ENCODE peak calls at places on chromosome X, in five cellular contexts. E is cardiac fibroblast, Y is fibroblast of lung, T is body of pancreas, Z is aorta. S is an unnamed sample.

GRCh38 chrX:29690061-29690460 is 525.3 kb upstream of the MAGEB2 start:
- DNase-seq in E (peak), Y (peak), Z (no peak), T (no peak), S (no peak)

GRCh38 chrX:2665387-2666304 is 25.4 kb upstream of the CD99 start:
- DNase-seq in T (no peak), Z (no peak), Y (no peak), E (no peak), S (no peak)

GRCh38 chrX:152038798-152039197 is 64.3 kb upstream of the GABRE start:
- DNase-seq in Z (no peak), T (no peak), Y (no peak), E (no peak), S (no peak)

GRCh38 chrX:143854006-143854405 is 29.9 kb upstream of the UBE2NL start:
- DNase-seq in Z (no peak), E (peak), Y (peak), T (no peak), S (no peak)

GRCh38 chrX:19616959-19617358 is 101.7 kb upstream of the MAP3K15 start:
- DNase-seq in Z (no peak), T (no peak), E (peak), Y (no peak), S (no peak)

GRCh38 chrX:106726485-106727437 is at the start of gene RNF128:
- DNase-seq in Z (peak), E (peak), Y (peak), T (peak), S (peak)

GRCh38 chrX:69564665-69565064 is 51.2 kb upstream of the EDA start:
- DNase-seq in Z (no peak), T (no peak), Y (no peak), E (no peak), S (no peak)

GRCh38 chrX:121161501-121161933 is 114.1 kb downstream of the GLUD2 start:
- DNase-seq in E (no peak), Y (no peak), T (no peak), Z (no peak), S (no peak)

GRCh38 chrX:39928704-39929439 is 168.9 kb downstream of the BCOR start:
- DNase-seq in Z (no peak), T (no peak), Y (no peak), E (no peak), S (no peak)

GRCh38 chrX:29662759-29663503 is 552.4 kb upstream of the MAGEB2 start:
- DNase-seq in Z (no peak), E (peak), T (no peak), Y (peak), S (peak)

GRCh38 chrX:51759055-51759454 is 15.8 kb downstream of the GSPT2 start:
- DNase-seq in Y (no peak), Z (no peak), T (no peak), E (no peak), S (no peak)

GRCh38 chrX:143500751-143501150 is 16.5 kb downstream of the SPANXN3 start:
- DNase-seq in Z (no peak), T (no peak), Y (no peak), E (no peak), S (no peak)

GRCh38 chrX:50747471-50747900 is 66.5 kb downstream of the SHROOM4 start:
- DNase-seq in Y (peak), T (no peak), E (peak), Z (no peak), S (peak)

GRCh38 chrX:5708209-5708608 is 520.5 kb downstream of the NLGN4X start:
- DNase-seq in T (no peak), Y (no peak), E (no peak), Z (no peak), S (no peak)

GRCh38 chrX:68146054-68146453 is 287.2 kb downstream of the OPHN1 start:
- DNase-seq in Y (peak), Z (no peak), E (peak), T (no peak), S (peak)

DNA sequence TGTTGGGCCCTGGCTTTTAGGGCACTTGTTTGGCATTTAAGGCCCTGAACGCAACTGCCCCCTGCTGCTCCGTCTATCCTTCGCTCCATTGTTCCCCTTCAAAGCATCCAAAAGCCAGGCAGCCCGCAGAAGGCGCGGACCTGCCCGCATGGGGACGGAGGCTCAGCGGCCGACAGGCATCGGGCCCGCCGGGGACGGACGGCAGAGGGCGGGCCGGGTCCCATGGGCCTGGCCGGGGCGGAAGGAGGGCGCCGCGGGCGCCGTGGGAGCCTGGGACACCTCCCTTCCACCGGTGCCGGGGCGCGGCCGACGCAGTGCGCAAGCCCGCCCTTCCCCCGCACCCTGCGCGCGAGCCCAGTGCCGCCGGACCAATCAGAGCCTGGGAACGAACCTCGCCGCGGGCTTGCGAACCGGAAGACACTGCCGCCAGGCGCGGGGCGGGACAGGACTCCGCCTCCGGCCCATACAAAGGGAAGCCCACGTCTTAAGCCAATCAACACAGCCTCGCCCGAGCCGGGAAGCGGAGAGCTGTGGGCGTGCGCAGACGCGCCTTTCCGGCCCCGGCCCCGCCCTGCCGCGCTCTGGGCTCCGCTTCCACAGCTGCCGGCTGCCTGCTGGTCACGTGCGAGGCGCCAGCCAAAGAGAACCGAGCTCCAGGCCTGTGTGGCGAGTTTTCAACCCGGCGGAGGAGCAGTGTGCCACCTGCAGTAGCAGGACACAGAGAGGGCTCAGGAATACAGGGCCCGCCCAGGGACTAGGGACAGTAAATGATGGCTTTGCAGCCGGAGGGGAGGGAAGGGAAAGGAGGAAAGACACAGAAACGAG is 2.1 kb upstream of the ARHGAP4 start:
- DNase-seq in Z (peak), T (peak), Y (peak), E (peak), S (peak)
- H3K4me3 ChIP-seq in Z (peak), T (peak), Y (peak), E (peak), S (peak)

DNA sequence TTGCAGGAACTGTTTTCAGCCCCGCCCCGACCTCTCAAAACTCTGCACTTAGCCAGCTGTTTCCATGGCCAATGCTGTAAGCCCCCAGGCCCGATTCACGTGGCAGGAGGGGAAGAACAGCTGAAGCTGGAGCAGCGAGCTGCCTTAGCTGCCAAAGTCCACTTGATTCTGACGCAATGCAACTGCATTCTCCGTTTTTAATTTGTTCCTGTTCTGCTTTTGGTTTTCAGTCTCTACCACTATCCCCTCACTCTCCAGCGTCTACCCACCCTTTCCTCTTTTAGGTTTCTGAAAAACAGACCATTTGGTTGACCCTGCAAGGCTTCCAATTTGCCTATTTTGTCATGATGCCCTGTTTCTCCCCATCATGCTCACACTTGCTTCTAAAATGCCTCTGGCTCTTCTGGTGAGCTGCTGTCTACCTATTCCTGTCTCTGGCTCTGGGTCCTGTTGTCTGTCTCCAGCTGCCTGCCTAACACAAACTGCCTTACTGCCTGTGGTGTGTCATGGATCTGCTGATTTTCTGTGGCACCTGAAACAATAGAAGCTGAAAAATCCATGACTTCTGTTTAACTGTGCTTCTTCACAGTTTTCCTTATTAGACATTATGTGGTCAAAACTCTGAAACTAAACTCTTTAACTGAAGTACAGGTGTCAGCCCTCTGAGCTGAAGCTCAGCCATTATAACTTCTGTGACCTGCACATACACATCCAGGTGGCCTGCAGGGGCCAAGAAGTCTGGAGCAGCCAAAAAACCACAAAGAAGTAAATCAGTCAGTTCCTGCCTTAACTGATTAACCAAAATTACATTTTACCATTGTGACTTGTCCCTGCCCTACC is 160.5 kb upstream of the AGTR2 start:
- DNase-seq in Z (no peak), Y (no peak), T (peak), E (no peak), S (peak)
- H3K4me3 ChIP-seq in Z (no peak), Y (no peak), T (no peak), E (no peak), S (no peak)

GRCh38 chrX:14497184-14497666 is 32.1 kb upstream of the GLRA2 start:
- DNase-seq in T (no peak), Z (no peak), Y (peak), E (peak), S (no peak)
- H3K4me3 ChIP-seq in T (no peak), Z (peak), Y (peak), E (no peak), S (no peak)

GRCh38 chrX:13836575-13836974 is 19.7 kb upstream of the GPM6B start:
- DNase-seq in Z (no peak), Y (peak), T (no peak), E (no peak), S (no peak)

GRCh38 chrX:13834316-13834715 is 17.4 kb upstream of the GPM6B start:
- DNase-seq in T (no peak), E (no peak), Y (no peak), Z (no peak), S (no peak)

GRCh38 chrX:13840121-13840520 is 23.2 kb upstream of the GPM6B start:
- DNase-seq in Z (no peak), Y (no peak), T (no peak), E (no peak), S (no peak)

GRCh38 chrX:13835825-13836224 is 18.9 kb upstream of the GPM6B start:
- DNase-seq in E (no peak), T (no peak), Y (no peak), Z (no peak), S (no peak)

GRCh38 chrX:13837290-13837745 is 20.4 kb upstream of the GPM6B start:
- DNase-seq in Y (peak), Z (no peak), T (no peak), E (no peak), S (no peak)
- H3K4me3 ChIP-seq in Y (no peak), Z (no peak), T (no peak), E (no peak), S (no peak)

DNA sequence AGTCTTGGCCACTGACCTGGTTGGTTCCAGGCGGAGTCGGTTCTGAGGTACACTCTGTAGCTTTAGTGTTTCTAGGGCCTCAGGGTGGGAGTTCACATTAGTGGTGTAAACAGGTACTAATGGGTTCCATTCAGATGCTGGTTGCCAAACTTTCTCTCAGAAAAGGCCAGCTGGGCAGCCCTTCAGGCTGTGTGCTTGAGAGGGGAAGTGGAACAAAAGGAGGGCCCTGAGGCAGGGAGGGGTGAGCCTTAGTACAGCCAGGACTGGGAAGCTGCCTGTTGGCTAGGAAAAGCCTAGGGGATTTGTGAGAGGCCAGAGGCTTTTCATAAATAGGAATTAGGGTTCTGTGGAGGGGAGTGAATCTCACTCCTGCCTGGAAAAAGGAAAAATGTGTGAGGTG is 24.9 kb downstream of the NHSL2 start:
- DNase-seq in E (no peak), Y (no peak), T (no peak), Z (no peak), S (no peak)
- H3K4me3 ChIP-seq in E (no peak), Y (no peak), T (no peak), Z (no peak), S (no peak)